ENCODE peak calls at places on chromosomes 3 and 15, in five cellular contexts. S is epithelial cell of esophagus, G is transverse colon, Z is AG04450, B is cardiac muscle cell. V is an unnamed sample.

GRCh38 chr15:65371976-65372786 is 5.6 kb downstream of the IGDCC3 start:
- DNase-seq in S (no peak), G (no peak), Z (no peak), B (no peak), V (no peak)

GRCh38 chr3:113132571-113132996 is 78.8 kb upstream of the BOC start:
- DNase-seq in S (no peak), G (no peak), Z (no peak), B (no peak), V (peak; percentile 56)

GRCh38 chr3:49415931-49416601 is 3.8 kb downstream of the TCTA start:
- DNase-seq in S (peak; percentile 22), G (peak; percentile 42), Z (no peak), B (no peak), V (no peak)

GRCh38 chr15:90036806-90037509 is 35.8 kb downstream of the ZNF710 start:
- DNase-seq in S (no peak), G (peak; percentile 6), Z (no peak), B (no peak), V (no peak)

GRCh38 chr3:24680214-24680967 is 185.7 kb upstream of the THRB start:
- DNase-seq in S (peak; percentile 61), G (peak; percentile 55), Z (no peak), B (peak; percentile 84), V (peak; percentile 35)

GRCh38 chr3:172569128-172570008 is 46.1 kb upstream of the TNFSF10 start:
- DNase-seq in S (peak; percentile 37), G (no peak), Z (no peak), B (no peak), V (no peak)

GRCh38 chr15:90364251-90364650 is 12.2 kb downstream of the ZNF774 start:
- DNase-seq in S (peak; percentile 85), G (no peak), Z (no peak), B (no peak), V (peak; percentile 78)

GRCh38 chr3:186971578-186971977 is 41.3 kb downstream of the ST6GAL1 start:
- DNase-seq in S (no peak), G (no peak), Z (no peak), B (no peak), V (no peak)

GRCh38 chr3:50211930-50212329 is 6.9 kb downstream of the SLC38A3 start:
- DNase-seq in S (no peak), G (no peak), Z (no peak), B (no peak), V (peak; percentile 9)

GRCh38 chr15:67809441-67809840 is 15.9 kb upstream of the SKOR1 start:
- DNase-seq in S (no peak), G (no peak), Z (no peak), B (no peak), V (no peak)

GRCh38 chr3:48723725-48724124 is 6.7 kb upstream of the IP6K2 start:
- DNase-seq in S (no peak), G (no peak), Z (no peak), B (no peak), V (no peak)

DNA sequence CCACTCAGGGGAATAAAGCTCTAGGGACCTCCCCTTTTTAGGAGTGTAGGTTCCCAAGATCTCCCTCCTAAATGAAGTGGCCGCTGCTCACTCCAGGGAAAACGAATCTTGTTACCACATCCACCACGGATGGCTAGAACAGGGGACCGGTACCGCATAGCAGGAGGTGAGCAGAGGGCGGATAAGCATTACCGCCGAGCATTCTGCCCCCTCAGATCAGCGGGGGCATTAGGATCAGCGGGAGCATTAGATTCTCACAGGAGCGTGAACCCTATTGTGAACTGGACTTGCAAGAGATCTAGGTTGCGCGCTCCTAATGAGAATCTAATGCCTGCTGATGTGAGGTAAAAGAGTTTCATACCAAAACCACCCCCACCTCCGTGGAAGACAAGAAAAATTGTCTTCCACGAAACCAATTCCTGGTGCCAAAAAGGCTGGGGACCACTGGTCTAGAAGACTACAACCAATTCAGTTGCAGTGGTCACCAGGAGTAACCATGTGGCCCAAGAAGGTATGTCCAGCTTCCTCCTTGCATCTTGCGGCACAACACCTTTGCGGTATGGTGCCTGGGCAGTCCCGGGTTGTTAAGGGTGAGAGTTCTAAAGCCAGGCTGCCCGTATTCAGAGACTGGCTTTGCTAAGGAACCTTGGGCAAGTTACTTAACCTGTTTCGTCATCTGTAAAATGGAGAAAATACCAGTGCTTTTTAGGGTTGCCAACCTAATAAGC is 1.1 kb upstream of the SS18L2 start:
- DNase-seq in S (no peak), G (no peak), Z (no peak), B (no peak), V (no peak)
- H3K4me3 ChIP-seq in S (no peak overlapping the region), G (no peak overlapping the region), Z (no peak overlapping the region), B (no peak overlapping the region), V (no peak overlapping the region)

DNA sequence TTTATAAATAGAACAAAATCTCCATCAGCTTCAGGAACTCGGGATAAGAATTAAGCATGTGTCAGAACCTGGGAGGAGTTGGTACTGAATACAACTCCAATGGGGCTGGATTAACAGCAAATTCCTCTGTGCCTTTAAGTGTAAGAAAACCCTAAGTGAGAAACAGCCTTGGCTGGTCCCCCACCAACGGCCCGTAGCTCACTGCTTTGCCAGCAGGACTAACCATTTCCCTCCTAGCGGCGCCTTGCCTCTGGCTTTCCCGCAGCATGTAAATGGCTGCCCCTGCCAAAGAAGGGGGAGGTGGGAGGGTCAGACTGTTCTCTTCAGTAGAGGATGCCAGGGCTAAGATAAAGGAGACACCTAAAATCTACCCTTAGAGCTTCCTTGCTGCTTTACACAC is 51.1 kb upstream of the SH3GL3 start:
- DNase-seq in S (no peak), G (no peak), Z (no peak), B (peak; percentile 7), V (no peak)
- TF ChIP-seq CTCF in S (no peak), G (no peak), Z (no peak), B (no peak), V (no peak)

GRCh38 chr15:29785068-29785467 is 37.2 kb downstream of the TJP1 start:
- DNase-seq in S (no peak), G (no peak), Z (no peak), B (no peak), V (no peak)

GRCh38 chr15:29787767-29788166 is 34.5 kb downstream of the TJP1 start:
- DNase-seq in S (no peak), G (no peak), Z (no peak), B (no peak), V (no peak)

GRCh38 chr15:29789871-29790270 is 32.4 kb downstream of the TJP1 start:
- DNase-seq in S (no peak), G (no peak), Z (no peak), B (no peak), V (no peak)

GRCh38 chr15:29788433-29789034 is 33.7 kb downstream of the TJP1 start:
- DNase-seq in S (peak; percentile 16), G (no peak), Z (no peak), B (no peak), V (no peak)

GRCh38 chr15:29784413-29784812 is 37.9 kb downstream of the TJP1 start:
- DNase-seq in S (peak; percentile 23), G (no peak), Z (no peak), B (no peak), V (no peak)
- H3K4me3 ChIP-seq in S (no peak overlapping the region), G (no peak overlapping the region), Z (no peak overlapping the region), B (no peak overlapping the region), V (no peak overlapping the region)

GRCh38 chr15:85010472-85011209 is 29.0 kb downstream of the PDE8A start:
- DNase-seq in S (no peak), G (no peak), Z (no peak), B (no peak), V (peak; percentile 37)
- TF ChIP-seq CTCF in S (no peak), G (peak; percentile 63), Z (no peak), B (no peak), V (no peak)

GRCh38 chr3:112123548-112123947 is 9.5 kb downstream of the GCSAM start:
- DNase-seq in S (no peak), G (no peak), Z (no peak), B (no peak), V (no peak)
- H3K4me3 ChIP-seq in S (no peak overlapping the region), G (no peak overlapping the region), Z (no peak overlapping the region), B (no peak overlapping the region), V (no peak overlapping the region)

GRCh38 chr3:88573472-88573871 is 423.7 kb downstream of the C3orf38 start:
- DNase-seq in S (peak; percentile 8), G (no peak), Z (no peak), B (no peak), V (no peak)
- TF ChIP-seq CTCF in S (no peak), G (no peak), Z (no peak), B (no peak), V (no peak)

DNA sequence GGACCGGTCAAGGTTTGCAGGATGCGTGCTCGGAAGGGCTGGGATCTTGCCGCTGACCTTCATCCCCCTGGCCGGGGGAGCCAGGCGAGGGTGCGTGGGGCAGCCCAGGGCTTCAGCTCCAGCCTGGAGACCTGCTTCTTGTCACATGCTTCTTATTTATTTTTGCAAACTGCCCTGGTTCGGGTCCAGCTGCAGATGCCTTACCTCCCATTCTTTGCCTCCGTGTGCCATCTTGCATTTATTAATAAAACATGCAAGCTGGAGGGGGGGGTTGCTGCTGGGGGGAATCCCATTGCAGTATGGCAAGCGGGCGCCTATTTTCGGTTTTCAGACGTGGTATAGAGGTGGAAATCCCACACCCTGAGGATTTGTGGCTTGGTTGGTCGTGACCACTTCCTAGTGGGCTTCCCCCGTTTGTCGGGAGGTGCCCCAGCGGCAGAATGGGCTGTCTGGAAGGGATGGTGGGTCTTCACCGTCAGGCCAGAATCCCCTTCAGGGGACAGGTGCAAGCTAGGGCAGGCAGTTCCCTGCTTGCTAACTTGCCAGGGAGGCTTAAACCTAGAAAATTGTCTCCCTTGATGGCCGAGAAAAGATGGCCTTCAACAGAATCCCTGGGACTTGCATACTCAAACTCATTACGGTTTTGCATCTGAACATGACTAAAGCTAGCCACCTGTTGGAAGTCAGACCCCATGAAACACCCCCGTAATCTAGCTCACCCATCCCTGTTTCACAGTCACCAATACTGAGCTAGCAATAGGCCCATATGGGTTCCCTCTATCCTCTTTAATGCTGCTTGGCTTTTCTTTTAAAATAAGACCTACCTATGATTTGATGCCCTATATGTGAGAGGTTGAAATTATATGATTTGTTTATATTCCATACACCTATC is 559 bp downstream of the TMEM266 start:
- DNase-seq in S (no peak), G (no peak), Z (no peak), B (no peak), V (peak; percentile 3)
- H3K4me3 ChIP-seq in S (peak overlapping the region; percentile 49), G (peak overlapping the region; percentile 22), Z (peak overlapping the region; percentile 55), B (peak overlapping the region; percentile 65), V (peak overlapping the region; percentile 54)